ENCODE peak calls at places on chromosomes 2 and 18, in four cellular contexts. N is A549, U is H1, A is body of pancreas. Q is an unnamed sample.

GRCh38 chr2:143835481-143835880 is 684.4 kb downstream of the ZEB2 start:
- DNase-seq in N (no peak), U (no peak), A (no peak), Q (no peak)

GRCh38 chr18:56890632-56891031 is 239.5 kb downstream of the WDR7 start:
- DNase-seq in N (peak), A (no peak), U (no peak), Q (peak)

GRCh38 chr2:7468955-7469354 is 551.7 kb downstream of the RNF144A start:
- DNase-seq in N (no peak), A (no peak), U (no peak), Q (no peak)

GRCh38 chr2:221572821-221573429 is 821 bp upstream of the EPHA4 start:
- DNase-seq in A (peak), N (peak), U (peak), Q (peak)

GRCh38 chr18:3402962-3403585 is 46.9 kb upstream of the TGIF1 start:
- DNase-seq in N (no peak), U (no peak), A (no peak), Q (no peak)

GRCh38 chr2:98374286-98374685 is 28.0 kb downstream of the CNGA3 start:
- DNase-seq in A (no peak), U (peak), N (no peak), Q (no peak)

GRCh38 chr2:159903404-159904126 is 105.6 kb upstream of the CD302 start:
- DNase-seq in A (peak), U (no peak), N (no peak), Q (no peak)

GRCh38 chr2:88167740-88168139 is 2.4 kb upstream of the THNSL2 start:
- DNase-seq in U (no peak), N (no peak), A (no peak), Q (no peak)

GRCh38 chr2:75605770-75606535 is 40.6 kb upstream of the MRPL19 start:
- DNase-seq in U (no peak), N (peak), A (peak), Q (no peak)

GRCh38 chr2:12284487-12284886 is 432.2 kb upstream of the TRIB2 start:
- DNase-seq in N (no peak), A (no peak), U (no peak), Q (no peak)

GRCh38 chr2:88603146-88603545 is 24.1 kb downstream of the EIF2AK3 start:
- DNase-seq in A (no peak), U (no peak), N (no peak), Q (no peak)

GRCh38 chr2:75146221-75146902 is 53.0 kb downstream of the TACR1 start:
- DNase-seq in N (no peak), U (no peak), A (no peak), Q (no peak)

GRCh38 chr2:40343904-40344303 is 108.0 kb downstream of the SLC8A1 start:
- DNase-seq in A (no peak), N (no peak), U (no peak), Q (no peak)

GRCh38 chr2:164920430-164920829 is 34.9 kb downstream of the SLC38A11 start:
- DNase-seq in N (peak), U (no peak), A (no peak), Q (no peak)

GRCh38 chr2:242040681-242041080 is 171.2 kb downstream of the RTP5 start:
- DNase-seq in U (no peak), A (no peak), N (no peak), Q (no peak)

GRCh38 chr2:190707726-190708125 is 58.8 kb downstream of the NAB1 start:
- DNase-seq in U (no peak), N (no peak), A (no peak), Q (no peak)

GRCh38 chr18:51051105-51051712 is 21.2 kb downstream of the SMAD4 start:
- DNase-seq in N (peak), U (no peak), A (no peak), Q (no peak)

GRCh38 chr18:8988262-8988871 is 114.1 kb upstream of the NDUFV2 start:
- DNase-seq in U (peak), N (peak), A (peak), Q (peak)

GRCh38 chr2:45669109-45669508 is 17.6 kb downstream of the PRKCE start:
- DNase-seq in U (no peak), A (no peak), N (no peak), Q (no peak)

GRCh38 chr2:241752689-241753276 is 18.4 kb downstream of the D2HGDH start:
- DNase-seq in U (no peak), N (no peak), A (no peak), Q (no peak)

GRCh38 chr18:62850619-62851306 is 135.4 kb downstream of the PHLPP1 start:
- DNase-seq in N (no peak), U (no peak), A (no peak), Q (no peak)

GRCh38 chr2:26946841-26947784 is 23.3 kb upstream of the MAPRE3 start:
- DNase-seq in N (no peak), A (peak), U (no peak), Q (peak)

GRCh38 chr18:24567199-24567598 is 106.8 kb downstream of the HRH4 start:
- DNase-seq in U (peak), N (no peak), A (no peak), Q (no peak)

GRCh38 chr2:40760071-40760666 is 308.3 kb upstream of the SLC8A1 start:
- DNase-seq in A (peak), U (peak), N (peak), Q (no peak)

GRCh38 chr2:47520302-47520630 is 117.3 kb downstream of the MSH2 start:
- DNase-seq in A (no peak), U (no peak), N (no peak), Q (no peak)

GRCh38 chr2:47519604-47520301 is 116.8 kb downstream of the MSH2 start:
- DNase-seq in N (no peak), U (no peak), A (no peak), Q (no peak)

GRCh38 chr2:47519147-47519537 is 116.2 kb downstream of the MSH2 start:
- DNase-seq in A (no peak), N (no peak), U (no peak), Q (no peak)

GRCh38 chr2:47516496-47517104 is 113.6 kb downstream of the MSH2 start:
- DNase-seq in U (no peak), N (no peak), A (no peak), Q (no peak)

DNA sequence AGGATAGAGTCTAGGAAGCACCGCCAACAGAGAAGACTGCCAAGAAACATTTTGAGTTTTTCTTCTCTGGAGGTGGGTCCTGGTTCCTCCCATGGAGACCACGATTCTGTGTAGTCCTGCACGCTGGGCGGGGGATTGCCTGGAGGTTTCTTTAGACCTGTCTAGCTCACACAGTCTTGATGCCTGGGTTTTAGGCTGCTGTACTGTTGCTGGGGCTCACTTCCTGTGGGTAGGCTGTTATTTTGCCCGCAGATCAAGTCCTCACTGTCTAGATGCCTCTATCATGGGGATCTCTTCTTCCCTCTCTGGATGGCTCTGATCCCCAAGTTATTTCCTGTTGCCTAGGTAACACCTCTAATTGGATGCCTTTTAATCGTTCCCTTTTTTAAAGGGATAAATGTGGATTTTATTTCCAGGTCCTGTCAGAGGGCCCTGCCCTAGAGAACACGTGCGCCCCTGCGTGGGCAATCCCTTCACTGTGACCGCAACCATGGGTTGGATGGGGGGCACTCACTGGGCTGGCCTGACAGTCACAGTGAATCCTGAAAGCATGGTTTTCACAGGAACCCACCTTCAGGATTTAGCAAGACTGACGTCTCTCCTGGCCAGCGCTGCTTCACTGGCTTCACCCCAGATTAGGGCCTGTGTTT is 115.7 kb downstream of the MSH2 start:
- DNase-seq in A (no peak), U (no peak), N (no peak), Q (no peak)
- TF ChIP-seq CTCF in A (no peak), U (peak), N (no peak), Q (no peak)

GRCh38 chr2:230224458-230224857 is 1.1 kb upstream of the SP140 start:
- DNase-seq in U (no peak), A (no peak), N (no peak), Q (no peak)

GRCh38 chr2:230227216-230227615 is 1.7 kb downstream of the SP140 start:
- DNase-seq in N (no peak), A (no peak), U (no peak), Q (no peak)

GRCh38 chr2:230221533-230221932 is 1.7 kb upstream of the SP110 start:
- DNase-seq in A (no peak), N (no peak), U (no peak), Q (no peak)

GRCh38 chr2:230226090-230226551 is 585 bp downstream of the SP140 start:
- DNase-seq in N (no peak), A (no peak), U (no peak), Q (no peak)

DNA sequence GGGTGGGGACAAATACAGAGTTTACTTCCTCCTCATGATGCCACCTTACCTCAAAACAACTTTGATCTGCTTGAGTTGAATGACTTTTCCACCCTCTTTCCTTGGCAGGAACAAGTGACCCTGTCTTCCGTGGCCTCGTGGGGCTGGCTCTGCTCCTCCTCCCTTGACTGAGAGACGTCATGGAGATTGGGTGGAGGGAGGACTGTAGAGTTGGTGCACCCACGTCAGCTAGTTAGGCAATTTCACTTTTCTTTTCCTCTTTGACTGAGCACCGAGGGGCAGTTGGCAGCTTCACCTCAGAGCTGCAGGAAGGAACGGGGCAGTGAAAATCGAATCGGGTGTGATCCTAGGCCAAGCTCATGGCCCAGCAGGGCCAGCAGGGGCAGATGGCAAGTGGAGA is at the start of gene SP140:
- DNase-seq in U (no peak), A (no peak), N (no peak), Q (peak)
- TF ChIP-seq POLR2A in U (no peak), A (peak), N (no peak), Q (no peak)

DNA sequence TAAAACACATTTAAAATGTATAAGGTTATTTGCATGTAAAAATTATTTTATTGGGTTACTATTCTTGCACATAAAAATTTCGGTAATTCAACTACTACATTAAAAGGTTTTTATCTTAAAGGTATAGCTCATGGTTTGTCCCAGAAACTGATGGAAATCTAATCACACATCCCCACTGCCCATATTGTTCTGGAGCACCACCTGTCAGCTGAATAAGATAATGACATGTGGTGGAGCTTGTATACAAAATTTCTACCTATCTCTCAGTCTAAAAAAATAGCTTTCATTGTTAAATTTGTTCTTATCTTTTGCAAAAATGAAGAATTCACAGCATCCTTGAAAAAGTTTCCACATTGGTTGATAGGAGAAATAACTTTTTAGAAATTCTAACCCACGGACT is 18.3 kb downstream of the ERBB4 start:
- DNase-seq in N (no peak), U (no peak), A (no peak), Q (no peak)
- TF ChIP-seq CTCF in N (peak), U (peak), A (no peak), Q (no peak)

GRCh38 chr18:69944434-69944833 is 3.2 kb downstream of the CD226 start:
- DNase-seq in A (no peak), U (no peak), N (no peak), Q (no peak)
- TF ChIP-seq POLR2A in A (no peak), U (no peak), N (no peak), Q (no peak)

GRCh38 chr18:78766651-78767533 is 212.7 kb upstream of the SALL3 start:
- DNase-seq in U (no peak), N (no peak), A (no peak), Q (no peak)
- TF ChIP-seq CTCF in U (no peak), N (no peak), A (no peak), Q (no peak)

GRCh38 chr2:113888641-113889470 is 1.0 kb upstream of the ACTR3 start:
- DNase-seq in N (no peak), A (no peak), U (no peak), Q (no peak)

GRCh38 chr2:113892004-113892740 is 2.3 kb downstream of the ACTR3 start:
- DNase-seq in A (no peak), N (no peak), U (no peak), Q (no peak)

GRCh38 chr2:113891265-113891959 is 1.5 kb downstream of the ACTR3 start:
- DNase-seq in U (no peak), A (no peak), N (no peak), Q (no peak)

GRCh38 chr2:113889471-113890252 is at the start of gene ACTR3:
- DNase-seq in A (peak), N (peak), U (peak), Q (peak)

GRCh38 chr2:113890253-113891235 is 655 bp downstream of the ACTR3 start:
- DNase-seq in N (peak), U (peak), A (peak), Q (peak)
- TF ChIP-seq POLR2A in N (no peak), U (peak), A (peak), Q (peak)

Q was measured in gastrocnemius medialis.